ENCODE peak calls at places on chromosomes 16 and 17, in four cellular contexts. One of them, this sample, is unnamed.

GRCh38 chr17:66835476-66835875 is 559 bp downstream of the CACNG5 start:
- DNase-seq in activated CD8-positive, alpha-beta memory T cell treated with anti-CD3 and anti-CD28 coated beads, Interleukin-2, amount 50 U/mL, for 48 hours: no peak
- DNase-seq in stimulated activated CD4-positive, alpha-beta T cell treated with anti-CD3 and anti-CD28 coated beads, TNF-alpha, amount 100 ng/mL, for 48 hours: no peak
- DNase-seq in upper lobe of right lung: no peak
- DNase-seq in this sample: no peak

GRCh38 chr16:8886593-8887437 is 4.7 kb downstream of the LITAFD start:
- DNase-seq in upper lobe of right lung: peak
- DNase-seq in activated CD8-positive, alpha-beta memory T cell treated with anti-CD3 and anti-CD28 coated beads, Interleukin-2, amount 50 U/mL, for 48 hours: no peak
- DNase-seq in stimulated activated CD4-positive, alpha-beta T cell treated with anti-CD3 and anti-CD28 coated beads, TNF-alpha, amount 100 ng/mL, for 48 hours: no peak
- DNase-seq in this sample: peak

GRCh38 chr17:47810200-47810821 is 11.3 kb downstream of the OSBPL7 start:
- DNase-seq in activated CD8-positive, alpha-beta memory T cell treated with anti-CD3 and anti-CD28 coated beads, Interleukin-2, amount 50 U/mL, for 48 hours: peak
- DNase-seq in stimulated activated CD4-positive, alpha-beta T cell treated with anti-CD3 and anti-CD28 coated beads, TNF-alpha, amount 100 ng/mL, for 48 hours: peak
- DNase-seq in upper lobe of right lung: peak
- DNase-seq in this sample: no peak

GRCh38 chr17:77571562-77571981 is 386.9 kb upstream of the TNRC6C start:
- DNase-seq in activated CD8-positive, alpha-beta memory T cell treated with anti-CD3 and anti-CD28 coated beads, Interleukin-2, amount 50 U/mL, for 48 hours: no peak
- DNase-seq in upper lobe of right lung: peak
- DNase-seq in stimulated activated CD4-positive, alpha-beta T cell treated with anti-CD3 and anti-CD28 coated beads, TNF-alpha, amount 100 ng/mL, for 48 hours: no peak
- DNase-seq in this sample: peak

GRCh38 chr17:80861892-80862291 is 129.7 kb upstream of the CHMP6 start:
- DNase-seq in activated CD8-positive, alpha-beta memory T cell treated with anti-CD3 and anti-CD28 coated beads, Interleukin-2, amount 50 U/mL, for 48 hours: no peak
- DNase-seq in stimulated activated CD4-positive, alpha-beta T cell treated with anti-CD3 and anti-CD28 coated beads, TNF-alpha, amount 100 ng/mL, for 48 hours: peak
- DNase-seq in upper lobe of right lung: no peak
- DNase-seq in this sample: peak

GRCh38 chr17:76691379-76692191 is 19.2 kb downstream of the MXRA7 start:
- DNase-seq in activated CD8-positive, alpha-beta memory T cell treated with anti-CD3 and anti-CD28 coated beads, Interleukin-2, amount 50 U/mL, for 48 hours: no peak
- DNase-seq in upper lobe of right lung: no peak
- DNase-seq in stimulated activated CD4-positive, alpha-beta T cell treated with anti-CD3 and anti-CD28 coated beads, TNF-alpha, amount 100 ng/mL, for 48 hours: no peak
- DNase-seq in this sample: no peak

GRCh38 chr17:67443931-67444597 is 67.0 kb downstream of the PITPNC1 start:
- DNase-seq in stimulated activated CD4-positive, alpha-beta T cell treated with anti-CD3 and anti-CD28 coated beads, TNF-alpha, amount 100 ng/mL, for 48 hours: no peak
- DNase-seq in activated CD8-positive, alpha-beta memory T cell treated with anti-CD3 and anti-CD28 coated beads, Interleukin-2, amount 50 U/mL, for 48 hours: no peak
- DNase-seq in upper lobe of right lung: peak
- DNase-seq in this sample: no peak

GRCh38 chr17:55734128-55734781 is 11.6 kb upstream of the TMEM100 start:
- DNase-seq in upper lobe of right lung: no peak
- DNase-seq in stimulated activated CD4-positive, alpha-beta T cell treated with anti-CD3 and anti-CD28 coated beads, TNF-alpha, amount 100 ng/mL, for 48 hours: no peak
- DNase-seq in activated CD8-positive, alpha-beta memory T cell treated with anti-CD3 and anti-CD28 coated beads, Interleukin-2, amount 50 U/mL, for 48 hours: no peak
- DNase-seq in this sample: no peak

GRCh38 chr16:80511824-80512223 is 29.0 kb upstream of the DYNLRB2 start:
- DNase-seq in stimulated activated CD4-positive, alpha-beta T cell treated with anti-CD3 and anti-CD28 coated beads, TNF-alpha, amount 100 ng/mL, for 48 hours: no peak
- DNase-seq in activated CD8-positive, alpha-beta memory T cell treated with anti-CD3 and anti-CD28 coated beads, Interleukin-2, amount 50 U/mL, for 48 hours: no peak
- DNase-seq in upper lobe of right lung: no peak
- DNase-seq in this sample: no peak

GRCh38 chr16:67199011-67199807 is at the start of gene ELMO3:
- DNase-seq in stimulated activated CD4-positive, alpha-beta T cell treated with anti-CD3 and anti-CD28 coated beads, TNF-alpha, amount 100 ng/mL, for 48 hours: no peak
- DNase-seq in activated CD8-positive, alpha-beta memory T cell treated with anti-CD3 and anti-CD28 coated beads, Interleukin-2, amount 50 U/mL, for 48 hours: no peak
- DNase-seq in upper lobe of right lung: peak
- DNase-seq in this sample: no peak

GRCh38 chr17:12768267-12768666 is 21.0 kb upstream of the ARHGAP44 start:
- DNase-seq in activated CD8-positive, alpha-beta memory T cell treated with anti-CD3 and anti-CD28 coated beads, Interleukin-2, amount 50 U/mL, for 48 hours: no peak
- DNase-seq in upper lobe of right lung: no peak
- DNase-seq in stimulated activated CD4-positive, alpha-beta T cell treated with anti-CD3 and anti-CD28 coated beads, TNF-alpha, amount 100 ng/mL, for 48 hours: no peak
- DNase-seq in this sample: no peak

GRCh38 chr16:15766918-15767317 is 89.9 kb downstream of the MYH11 start:
- DNase-seq in upper lobe of right lung: no peak
- DNase-seq in stimulated activated CD4-positive, alpha-beta T cell treated with anti-CD3 and anti-CD28 coated beads, TNF-alpha, amount 100 ng/mL, for 48 hours: no peak
- DNase-seq in activated CD8-positive, alpha-beta memory T cell treated with anti-CD3 and anti-CD28 coated beads, Interleukin-2, amount 50 U/mL, for 48 hours: no peak
- DNase-seq in this sample: no peak

GRCh38 chr17:7967751-7968150 is 34.7 kb upstream of the GUCY2D start:
- DNase-seq in activated CD8-positive, alpha-beta memory T cell treated with anti-CD3 and anti-CD28 coated beads, Interleukin-2, amount 50 U/mL, for 48 hours: no peak
- DNase-seq in stimulated activated CD4-positive, alpha-beta T cell treated with anti-CD3 and anti-CD28 coated beads, TNF-alpha, amount 100 ng/mL, for 48 hours: no peak
- DNase-seq in upper lobe of right lung: no peak
- DNase-seq in this sample: no peak

GRCh38 chr17:17119533-17119932 is 77.3 kb downstream of the MPRIP start:
- DNase-seq in activated CD8-positive, alpha-beta memory T cell treated with anti-CD3 and anti-CD28 coated beads, Interleukin-2, amount 50 U/mL, for 48 hours: peak
- DNase-seq in stimulated activated CD4-positive, alpha-beta T cell treated with anti-CD3 and anti-CD28 coated beads, TNF-alpha, amount 100 ng/mL, for 48 hours: peak
- DNase-seq in upper lobe of right lung: no peak
- DNase-seq in this sample: peak

GRCh38 chr17:35373984-35374765 is 754 bp upstream of the SLFN11 start:
- DNase-seq in upper lobe of right lung: peak
- DNase-seq in stimulated activated CD4-positive, alpha-beta T cell treated with anti-CD3 and anti-CD28 coated beads, TNF-alpha, amount 100 ng/mL, for 48 hours: peak
- DNase-seq in activated CD8-positive, alpha-beta memory T cell treated with anti-CD3 and anti-CD28 coated beads, Interleukin-2, amount 50 U/mL, for 48 hours: peak
- DNase-seq in this sample: peak

GRCh38 chr17:35555695-35556094 is 4.9 kb downstream of the SLFN14 start:
- DNase-seq in stimulated activated CD4-positive, alpha-beta T cell treated with anti-CD3 and anti-CD28 coated beads, TNF-alpha, amount 100 ng/mL, for 48 hours: no peak
- DNase-seq in upper lobe of right lung: no peak
- DNase-seq in activated CD8-positive, alpha-beta memory T cell treated with anti-CD3 and anti-CD28 coated beads, Interleukin-2, amount 50 U/mL, for 48 hours: no peak
- DNase-seq in this sample: no peak

GRCh38 chr17:2456475-2456874 is 55.2 kb downstream of the METTL16 start:
- DNase-seq in activated CD8-positive, alpha-beta memory T cell treated with anti-CD3 and anti-CD28 coated beads, Interleukin-2, amount 50 U/mL, for 48 hours: no peak
- DNase-seq in stimulated activated CD4-positive, alpha-beta T cell treated with anti-CD3 and anti-CD28 coated beads, TNF-alpha, amount 100 ng/mL, for 48 hours: no peak
- DNase-seq in upper lobe of right lung: no peak
- DNase-seq in this sample: no peak